ENCODE peak calls at places on chromosome 21, in five cellular contexts. E, R, L, J and X are unnamed samples.

GRCh38 chr21:19228241-19228640 is 824.7 kb upstream of the TMPRSS15 start:
- DNase-seq in E (no peak), J (no peak), R (no peak), L (no peak), X (no peak)

GRCh38 chr21:33266784-33267135 is 593 bp downstream of the IL10RB start:
- DNase-seq in L (peak), J (no peak), E (no peak), R (peak), X (no peak)

GRCh38 chr21:17368748-17369363 is 144.0 kb upstream of the CXADR start:
- DNase-seq in L (no peak), J (peak), R (no peak), E (no peak), X (no peak)

GRCh38 chr21:38853421-38853919 is 47.7 kb downstream of the ETS2 start:
- DNase-seq in J (peak), E (peak), L (no peak), R (no peak), X (peak)

GRCh38 chr21:37198989-37199924 is 67.9 kb downstream of the VPS26C start:
- DNase-seq in E (peak), J (no peak), R (no peak), L (peak), X (no peak)

GRCh38 chr21:38668067-38668466 is 137.7 kb upstream of the ETS2 start:
- DNase-seq in R (no peak), E (no peak), L (no peak), J (no peak), X (no peak)

GRCh38 chr21:27713159-27714109 is 746.5 kb upstream of the ADAMTS5 start:
- DNase-seq in R (no peak), L (no peak), E (no peak), J (no peak), X (no peak)

GRCh38 chr21:15986277-15986676 is 256.5 kb downstream of the USP25 start:
- DNase-seq in E (no peak), L (no peak), J (no peak), R (no peak), X (no peak)

GRCh38 chr21:41425954-41426655 is at the start of gene MX1:
- DNase-seq in J (peak), R (no peak), L (peak), E (no peak), X (peak)

GRCh38 chr21:42347601-42348327 is 3.0 kb downstream of the TFF2 start:
- DNase-seq in J (no peak), L (no peak), E (no peak), R (no peak), X (no peak)

GRCh38 chr21:15682182-15682895 is 47.4 kb upstream of the USP25 start:
- DNase-seq in L (no peak), R (no peak), E (no peak), J (peak), X (no peak)

GRCh38 chr21:16709866-16710550 is 802.8 kb upstream of the CXADR start:
- DNase-seq in R (no peak), E (no peak), L (no peak), J (peak), X (no peak)

GRCh38 chr21:40845621-40846020 is 1.3 kb downstream of the DSCAM start:
- DNase-seq in R (no peak), L (no peak), J (no peak), E (no peak), X (no peak)

GRCh38 chr21:27149034-27149433 is 182.1 kb upstream of the ADAMTS5 start:
- DNase-seq in J (no peak), R (no peak), L (no peak), E (no peak), X (no peak)

GRCh38 chr21:16108561-16109070 is 378.8 kb downstream of the USP25 start:
- DNase-seq in L (no peak), E (no peak), J (no peak), R (no peak), X (no peak)

GRCh38 chr21:41247561-41247968 is 69.0 kb upstream of the FAM3B start:
- DNase-seq in L (no peak), E (no peak), R (no peak), J (peak), X (no peak)

GRCh38 chr21:15065381-15066230 is 806 bp upstream of the NRIP1 start:
- DNase-seq in E (no peak), J (peak), L (peak), R (peak), X (peak)

GRCh38 chr21:38825269-38825668 is 19.5 kb downstream of the ETS2 start:
- DNase-seq in R (no peak), L (no peak), E (no peak), J (no peak), X (no peak)

GRCh38 chr21:33217168-33217567 is 12.6 kb upstream of the IFNAR2 start:
- DNase-seq in J (no peak), L (no peak), R (no peak), E (no peak), X (no peak)

GRCh38 chr21:37414292-37415253 is 48.0 kb downstream of the DYRK1A start:
- DNase-seq in J (no peak), R (no peak), E (no peak), L (no peak), X (no peak)

DNA sequence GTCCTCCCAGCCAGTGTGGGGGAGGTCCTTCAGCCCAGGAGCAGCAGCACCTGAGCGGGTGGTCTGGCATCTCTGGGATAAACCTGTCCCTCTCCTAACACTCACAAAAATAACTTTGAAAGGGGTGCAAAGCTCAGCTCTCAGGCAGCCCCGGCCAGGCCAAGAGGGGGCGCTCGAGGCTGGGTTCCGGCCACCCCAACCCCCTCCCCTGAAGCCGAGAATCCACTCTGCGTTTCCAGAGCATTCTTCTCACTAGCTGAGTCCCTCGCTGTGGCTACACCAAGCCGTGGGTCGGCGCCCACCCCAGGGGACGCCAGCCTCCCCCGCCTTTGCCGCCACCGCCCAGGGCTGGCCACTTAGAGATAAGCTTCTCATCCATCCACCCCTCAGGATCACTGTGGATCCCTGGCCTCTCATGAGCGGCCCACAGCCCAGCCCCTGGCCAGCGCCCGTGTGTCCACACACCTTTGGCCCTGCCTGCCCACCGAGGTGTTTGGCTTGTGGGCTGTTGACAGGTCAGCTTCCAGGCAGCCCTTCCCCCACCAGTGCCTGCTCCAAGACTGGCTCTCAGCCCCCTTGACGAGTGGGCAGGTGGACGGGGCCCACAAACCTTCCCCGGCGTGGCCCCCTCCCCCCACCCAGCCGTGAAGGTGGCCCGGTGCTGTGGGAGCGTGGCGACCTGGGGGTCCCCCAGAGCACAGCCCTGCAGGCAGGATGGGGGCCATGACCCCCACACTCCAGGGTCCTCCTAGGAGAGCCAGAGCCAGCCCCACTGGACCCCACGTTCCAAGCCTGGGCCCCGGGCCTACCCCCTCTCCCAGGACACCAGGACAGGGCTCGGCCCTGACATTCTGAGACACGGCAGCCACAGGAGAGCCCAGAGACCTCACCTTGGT is 1.9 kb downstream of the FTCD start:
- DNase-seq in J (peak), R (peak), L (peak), E (no peak), X (peak)
- TF ChIP-seq JUND in J (no peak), R (no peak), L (no peak), E (no peak), X (no peak)

GRCh38 chr21:43918385-43918947 is 53.4 kb downstream of the AGPAT3 start:
- DNase-seq in R (no peak), E (no peak), J (no peak), L (no peak), X (no peak)
- TF ChIP-seq JUND in R (no peak), E (no peak), J (no peak), L (no peak), X (no peak)

GRCh38 chr21:46190491-46191131 is 6.4 kb upstream of the SPATC1L start:
- DNase-seq in E (no peak), L (no peak), J (no peak), R (no peak), X (no peak)
- TF ChIP-seq JUND in E (no peak), L (no peak), J (no peak), R (no peak), X (no peak)

DNA sequence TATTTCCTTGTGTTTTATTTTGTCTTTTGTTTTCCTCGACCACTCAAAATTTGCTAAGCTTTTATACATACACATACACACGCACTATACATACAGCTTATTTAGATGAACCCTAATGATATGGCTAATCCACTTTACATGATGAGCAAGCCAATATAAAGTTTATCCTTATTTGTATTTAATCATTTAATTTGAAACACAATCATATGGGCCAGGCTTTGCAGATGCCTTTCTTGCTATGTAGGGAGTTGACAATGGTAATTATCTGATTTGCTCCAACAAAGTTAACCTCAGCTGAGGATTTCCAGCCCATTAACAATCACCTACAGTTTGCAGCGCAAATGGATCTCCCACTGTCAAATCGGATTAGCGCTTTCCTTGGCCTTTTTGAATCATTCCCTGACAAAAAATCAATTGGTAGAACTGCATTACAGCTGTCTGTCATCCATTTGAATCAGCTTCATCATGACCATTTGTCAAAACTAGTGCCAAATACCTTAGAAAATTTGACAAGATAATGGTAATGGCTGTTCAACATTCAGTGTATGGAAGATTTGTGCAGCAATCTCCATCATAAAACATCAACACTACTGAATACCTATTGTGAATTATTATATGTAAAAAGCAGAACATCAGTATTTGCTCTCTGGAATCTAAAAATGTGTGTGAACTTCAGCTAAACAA is 352.6 kb downstream of the MRPL39 start:
- DNase-seq in E (no peak), J (no peak), R (no peak), L (peak), X (no peak)
- TF ChIP-seq JUND in E (no peak), J (no peak), R (no peak), L (no peak), X (no peak)

DNA sequence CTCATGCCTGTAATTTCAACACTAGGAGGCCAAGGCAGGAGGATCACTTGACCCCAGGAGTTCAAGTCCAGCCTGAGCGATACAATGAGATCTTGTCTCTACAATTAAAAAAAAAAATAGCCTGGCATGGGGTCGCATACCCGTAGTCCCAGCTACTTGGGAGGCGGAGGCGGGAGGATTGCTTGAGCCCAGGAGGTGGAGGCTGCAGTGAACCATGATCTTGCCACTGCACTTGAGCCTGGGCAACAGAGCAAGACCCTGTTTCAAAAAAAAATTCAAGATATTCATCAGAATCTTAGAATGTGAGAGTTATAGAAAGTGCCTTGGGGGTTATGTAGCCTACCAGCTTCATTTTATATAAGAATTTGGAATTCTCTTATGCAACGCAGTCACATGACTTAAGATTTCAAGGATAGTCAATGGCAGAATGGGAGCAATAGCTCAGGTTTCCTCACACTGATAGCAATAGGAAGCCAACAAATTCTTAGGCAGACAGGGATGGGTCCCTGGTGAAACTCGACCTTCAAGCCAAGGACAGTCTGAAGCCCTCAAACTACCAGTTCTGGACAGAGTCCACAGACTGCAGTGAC is 462.5 kb downstream of the SETD4 start:
- DNase-seq in J (no peak), E (no peak), L (no peak), R (no peak), X (no peak)
- TF ChIP-seq JUND in J (no peak), E (no peak), L (no peak), R (no peak), X (no peak)

GRCh38 chr21:29267666-29268065 is 31.1 kb upstream of the BACH1 start:
- DNase-seq in L (no peak), E (no peak), R (no peak), J (no peak), X (no peak)

GRCh38 chr21:29277442-29277841 is 21.3 kb upstream of the BACH1 start:
- DNase-seq in E (no peak), J (no peak), R (no peak), L (no peak), X (no peak)

GRCh38 chr21:29271927-29272333 is 26.8 kb upstream of the BACH1 start:
- DNase-seq in R (peak), E (no peak), J (peak), L (no peak), X (no peak)
- TF ChIP-seq JUND in R (no peak), E (no peak), J (no peak), L (no peak), X (no peak)

GRCh38 chr21:25934130-25934529 is 199.4 kb downstream of the GABPA start:
- DNase-seq in R (no peak), L (no peak), E (no peak), J (no peak), X (no peak)

GRCh38 chr21:25938673-25939395 is 204.1 kb downstream of the GABPA start:
- DNase-seq in R (no peak), J (no peak), E (no peak), L (no peak), X (no peak)

GRCh38 chr21:25931791-25932190 is 197.0 kb downstream of the GABPA start:
- DNase-seq in L (no peak), J (no peak), R (no peak), E (no peak), X (no peak)

GRCh38 chr21:25936776-25937175 is 202.0 kb downstream of the GABPA start:
- DNase-seq in E (no peak), R (no peak), J (no peak), L (no peak), X (no peak)

DNA sequence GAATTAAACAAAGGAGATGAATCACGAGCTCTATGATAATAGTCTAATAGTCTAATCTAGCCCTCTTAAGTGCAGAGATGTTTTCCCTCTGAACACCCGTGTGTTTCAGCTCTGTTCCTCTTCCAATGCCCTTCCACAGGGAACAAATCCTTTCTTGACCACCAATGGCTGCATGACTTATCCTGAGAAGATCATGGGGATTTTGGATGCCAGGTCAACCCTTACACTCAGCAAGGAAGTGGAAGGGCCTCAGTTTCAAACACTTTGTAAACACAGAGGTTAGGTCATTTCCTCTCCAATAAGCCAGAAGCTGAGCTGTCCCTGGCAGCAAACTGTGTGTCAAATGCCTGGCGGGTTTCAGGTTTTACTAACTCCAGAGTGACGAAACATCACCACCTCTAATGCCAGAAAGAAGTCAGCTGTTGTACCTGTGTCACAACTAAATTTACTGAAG is 200.0 kb downstream of the GABPA start:
- DNase-seq in J (peak), L (no peak), E (no peak), R (no peak), X (peak)
- TF ChIP-seq JUND in J (no peak), L (peak), E (no peak), R (no peak), X (peak)

GRCh38 chr21:35896060-35896459 is 164.3 kb downstream of the SETD4 start:
- DNase-seq in E (no peak), J (no peak), L (no peak), R (no peak), X (no peak)
- TF ChIP-seq JUND in E (no peak), J (no peak), L (no peak), R (no peak), X (no peak)